ENCODE peak calls at places on chromosomes 4 and X, in ten cellular contexts. U is cardiac muscle cell; S is astrocyte of the spinal cord; X is epithelial cell of esophagus; E is psoas muscle; C is right lobe of liver; M is BJ; G is sigmoid colon; R is tibial nerve; Z is CD4-positive, alpha-beta memory T cell. Y is an unnamed sample.

GRCh38 chrX:20140410-20140809 is 1.2 kb downstream of the EIF1AX start:
- DNase-seq in U (no peak), S (no peak), X (no peak), E (no peak), C (no peak), M (no peak), G (no peak), R (no peak), Z (no peak), Y (no peak)

GRCh38 chr4:8585721-8586161 is 5.5 kb downstream of the GPR78 start:
- DNase-seq in U (no peak), S (no peak), X (no peak), E (peak), C (peak), M (no peak), G (peak), R (no peak), Z (no peak), Y (no peak)

GRCh38 chr4:83107636-83108035 is 6.9 kb downstream of the PLAC8 start:
- DNase-seq in U (no peak), S (no peak), X (no peak), E (no peak), C (no peak), M (no peak), G (no peak), R (no peak), Z (no peak), Y (no peak)

GRCh38 chr4:99885063-99885664 is 9.1 kb downstream of the LAMTOR3 start:
- DNase-seq in U (peak), S (peak), X (peak), E (no peak), C (no peak), M (no peak), G (no peak), R (no peak), Z (peak), Y (no peak)

GRCh38 chr4:100087743-100088142 is 102.5 kb downstream of the DDIT4L start:
- DNase-seq in U (peak), S (no peak), X (no peak), E (no peak), C (no peak), M (no peak), G (no peak), R (no peak), Z (no peak), Y (no peak)

GRCh38 chr4:14850374-14851097 is 151.7 kb upstream of the CPEB2 start:
- DNase-seq in U (no peak), S (no peak), X (peak), E (no peak), C (no peak), M (no peak), G (no peak), R (no peak), Z (no peak), Y (no peak)

GRCh38 chrX:119093991-119094741 is 21.4 kb downstream of the CT47C1 start:
- DNase-seq in U (no peak), S (peak), X (peak), E (no peak), C (no peak), M (no peak), G (no peak), R (no peak), Z (no peak), Y (no peak)

GRCh38 chr4:1693131-1693896 is 9.2 kb upstream of the FAM53A start:
- DNase-seq in U (peak), S (peak), X (peak), E (peak), C (peak), M (no peak), G (peak), R (no peak), Z (peak), Y (peak)

GRCh38 chr4:103753868-103754653 is 34.3 kb upstream of the TACR3 start:
- DNase-seq in U (no peak), S (no peak), X (no peak), E (no peak), C (no peak), M (no peak), G (no peak), R (no peak), Z (no peak), Y (peak)

GRCh38 chr4:138438608-138439007 is 196.5 kb upstream of the SLC7A11 start:
- DNase-seq in U (no peak), S (peak), X (no peak), E (no peak), C (no peak), M (no peak), G (no peak), R (no peak), Z (no peak), Y (no peak)

GRCh38 chr4:53804719-53805118 is 213.4 kb upstream of the LNX1 start:
- DNase-seq in U (no peak), S (no peak), X (peak), E (no peak), C (peak), M (no peak), G (no peak), R (no peak), Z (no peak), Y (no peak)

GRCh38 chr4:79198886-79199591 is 126.8 kb downstream of the NAA11 start:
- DNase-seq in U (no peak), S (peak), X (no peak), E (no peak), C (no peak), M (no peak), G (no peak), R (no peak), Z (no peak), Y (no peak)

GRCh38 chr4:151745727-151746231 is 15.0 kb downstream of the GATB start:
- DNase-seq in U (peak), S (peak), X (peak), E (no peak), C (no peak), M (peak), G (no peak), R (no peak), Z (no peak), Y (no peak)

GRCh38 chrX:40734956-40735317 is 405 bp downstream of the MED14 start:
- DNase-seq in U (no peak), S (peak), X (peak), E (no peak), C (peak), M (no peak), G (peak), R (no peak), Z (peak), Y (peak)

GRCh38 chr4:5928241-5928640 is 35.4 kb upstream of the CRMP1 start:
- DNase-seq in U (peak), S (no peak), X (no peak), E (no peak), C (no peak), M (no peak), G (no peak), R (no peak), Z (no peak), Y (no peak)

GRCh38 chr4:7110546-7110945 is 42.7 kb upstream of the GRPEL1 start:
- DNase-seq in U (no peak), S (no peak), X (no peak), E (no peak), C (no peak), M (no peak), G (no peak), R (no peak), Z (no peak), Y (no peak)

GRCh38 chrX:115561605-115562491 is 874 bp downstream of the PLS3 start:
- DNase-seq in U (peak), S (peak), X (peak), E (peak), C (peak), M (no peak), G (peak), R (no peak), Z (no peak), Y (no peak)

GRCh38 chrX:115625577-115626301 is 64.8 kb downstream of the PLS3 start:
- DNase-seq in U (peak), S (peak), X (peak), E (no peak), C (no peak), M (no peak), G (no peak), R (no peak), Z (no peak), Y (no peak)

GRCh38 chrX:12360389-12360788 is 222.1 kb downstream of the FRMPD4 start:
- DNase-seq in U (peak), S (peak), X (peak), E (no peak), C (no peak), M (peak), G (no peak), R (no peak), Z (no peak), Y (no peak)

GRCh38 chrX:19624754-19625153 is 109.4 kb upstream of the MAP3K15 start:
- DNase-seq in U (no peak), S (no peak), X (peak), E (no peak), C (no peak), M (no peak), G (no peak), R (no peak), Z (no peak), Y (no peak)

GRCh38 chr4:5711479-5712184 is 631 bp downstream of the EVC start:
- DNase-seq in U (peak), S (peak), X (peak), E (peak), C (no peak), M (no peak), G (peak), R (no peak), Z (no peak), Y (no peak)

GRCh38 chr4:41232406-41232805 is 18.1 kb upstream of the APBB2 start:
- DNase-seq in U (no peak), S (no peak), X (no peak), E (no peak), C (no peak), M (no peak), G (no peak), R (no peak), Z (no peak), Y (no peak)

GRCh38 chr4:37541956-37542355 is 144.2 kb downstream of the RELL1 start:
- DNase-seq in U (no peak), S (no peak), X (no peak), E (no peak), C (no peak), M (no peak), G (no peak), R (no peak), Z (no peak), Y (no peak)

DNA sequence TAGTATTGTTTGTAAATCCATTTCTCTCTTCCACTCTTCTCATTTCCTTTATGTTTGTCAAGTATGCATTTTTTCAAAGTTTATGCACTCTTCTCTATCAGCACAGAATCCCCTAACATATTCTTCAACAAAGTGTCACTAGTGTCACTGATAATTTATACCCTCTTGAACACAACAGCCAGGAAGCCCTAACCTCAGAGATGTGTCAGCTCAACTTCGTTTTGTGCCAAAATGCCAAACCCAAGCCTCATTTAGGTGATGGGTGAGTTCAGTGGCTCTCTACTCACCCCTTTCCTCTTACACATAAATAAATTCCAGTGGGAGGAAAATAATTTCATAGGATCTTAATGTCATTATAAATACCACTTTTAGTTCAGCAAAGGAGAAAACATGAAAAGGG is 22.4 kb upstream of the P2RY10 start:
- DNase-seq in U (no peak), S (no peak), X (no peak), E (no peak), C (no peak), M (no peak), G (no peak), R (no peak), Z (no peak), Y (no peak)
- H3K4me3 ChIP-seq in U (no peak), S (no peak), X (no peak), E (no peak), C (no peak), M (no peak), G (no peak), R (no peak), Z (no peak), Y (no peak)

DNA sequence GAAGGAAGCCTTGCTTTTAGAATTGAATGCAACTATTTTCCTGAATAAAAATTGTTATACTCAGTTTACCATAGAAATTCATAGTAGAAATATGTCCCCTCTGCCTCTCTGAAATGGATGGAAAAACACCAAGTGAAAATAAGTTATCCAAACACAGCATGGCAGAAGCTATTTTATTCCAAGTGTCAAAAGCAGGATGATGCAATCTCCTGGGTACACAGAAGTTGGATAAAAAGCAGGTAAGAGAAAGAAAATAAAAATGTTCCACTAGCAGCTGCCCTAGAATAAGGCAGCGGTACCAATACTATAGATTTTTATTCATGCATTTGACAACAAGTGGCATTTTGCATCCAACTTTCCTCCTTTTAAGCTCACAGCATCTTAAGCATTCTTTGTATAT is 89.0 kb upstream of the TENT5D start:
- DNase-seq in U (no peak), S (no peak), X (no peak), E (no peak), C (no peak), M (no peak), G (no peak), R (no peak), Z (no peak), Y (no peak)
- H3K4me3 ChIP-seq in U (no peak), S (no peak), X (no peak), E (no peak), C (no peak), M (no peak), G (no peak), R (no peak), Z (no peak), Y (no peak)

GRCh38 chrX:46739736-46740135 is 19.2 kb downstream of the SLC9A7 start:
- DNase-seq in U (no peak), S (no peak), X (no peak), E (no peak), C (no peak), M (no peak), G (no peak), R (no peak), Z (no peak), Y (no peak)
- H3K4me3 ChIP-seq in U (no peak), S (no peak), X (no peak), E (no peak), C (no peak), M (no peak), G (no peak), R (no peak), Z (no peak), Y (no peak)

DNA sequence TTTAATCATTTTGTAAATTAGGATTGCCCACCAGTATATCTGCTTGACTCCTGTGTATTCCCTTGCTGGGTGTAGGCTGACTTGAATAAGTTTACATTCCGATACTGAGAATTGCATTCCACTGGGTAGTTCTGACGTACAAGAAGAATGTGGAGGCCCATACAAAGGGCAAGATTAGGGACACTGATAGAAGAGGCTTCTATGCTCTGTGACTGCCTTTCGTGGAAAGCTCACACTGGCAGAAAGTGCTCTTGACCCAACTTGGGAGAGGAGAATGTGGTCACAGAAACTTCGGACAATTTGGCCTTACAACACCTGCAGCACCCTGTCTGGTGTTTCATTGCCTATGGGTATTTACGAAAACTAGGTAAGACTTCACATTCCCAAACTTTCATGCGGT is 126.3 kb downstream of the RAPGEF2 start:
- DNase-seq in U (peak), S (peak), X (no peak), E (no peak), C (no peak), M (peak), G (no peak), R (no peak), Z (no peak), Y (no peak)
- H3K4me3 ChIP-seq in U (peak), S (no peak), X (no peak), E (peak), C (no peak), M (no peak), G (peak), R (peak), Z (no peak), Y (no peak)